ENCODE peak calls at places on chromosomes 6 and 20, in eight cellular contexts. S, V, H, K, C, I, D and Z are unnamed samples.
A peak's percentile ranks its signal among the peaks of the same experiment; 100 is the strongest.

GRCh38 chr6:11522819-11523218 is 14.7 kb upstream of the TMEM170B start:
- DNase-seq in S (no peak), V (no peak), H (no peak), K (no peak), C (no peak), I (peak; percentile 30), D (no peak), Z (peak; percentile 17)

GRCh38 chr20:20677186-20677585 is 35.3 kb downstream of the RALGAPA2 start:
- DNase-seq in S (no peak), V (no peak), H (no peak), K (no peak), C (no peak), I (peak; percentile 43), D (no peak), Z (no peak)

GRCh38 chr20:32037929-32038328 is 14.1 kb upstream of the HCK start:
- DNase-seq in S (no peak), V (no peak), H (peak; percentile 59), K (no peak), C (no peak), I (peak; percentile 54), D (no peak), Z (peak; percentile 38)

GRCh38 chr6:2959909-2960719 is 11.3 kb downstream of the SERPINB6 start:
- DNase-seq in S (no peak), V (no peak), H (peak; percentile 90), K (no peak), C (no peak), I (peak; percentile 59), D (no peak), Z (peak; percentile 23)

GRCh38 chr20:56391037-56391436 is 978 bp downstream of the AURKA start:
- DNase-seq in S (no peak), V (no peak), H (no peak), K (no peak), C (no peak), I (no peak), D (no peak), Z (no peak)

GRCh38 chr6:134379086-134379485 is 61.2 kb upstream of the SGK1 start:
- DNase-seq in S (no peak), V (no peak), H (no peak), K (no peak), C (peak; percentile 16), I (no peak), D (no peak), Z (no peak)

GRCh38 chr20:58634818-58635665 is 16.0 kb upstream of the STX16 start:
- DNase-seq in S (no peak), V (no peak), H (peak; percentile 61), K (no peak), C (no peak), I (no peak), D (peak; percentile 66), Z (no peak)

GRCh38 chr6:147467891-147468290 is 40.6 kb upstream of the SAMD5 start:
- DNase-seq in S (no peak), V (no peak), H (no peak), K (no peak), C (no peak), I (no peak), D (no peak), Z (no peak)

GRCh38 chr6:34391711-34392496 is 565 bp downstream of the NUDT3 start:
- DNase-seq in S (peak; percentile 75), V (peak; percentile 90), H (peak; percentile 38), K (no peak), C (peak; percentile 75), I (peak; percentile 59), D (peak; percentile 81), Z (peak; percentile 54)

GRCh38 chr6:65998544-65998943 is 291.5 kb upstream of the EYS start:
- DNase-seq in S (no peak), V (no peak), H (no peak), K (no peak), C (no peak), I (no peak), D (no peak), Z (no peak)

GRCh38 chr6:44051516-44051915 is 75.7 kb downstream of the MRPL14 start:
- DNase-seq in S (no peak), V (no peak), H (peak; percentile 90), K (no peak), C (no peak), I (peak; percentile 78), D (no peak), Z (peak; percentile 99)

GRCh38 chr6:170024940-170025339 is 265.9 kb downstream of the DLL1 start:
- DNase-seq in S (no peak), V (peak; percentile 32), H (peak; percentile 58), K (peak; percentile 88), C (no peak), I (peak; percentile 91), D (peak; percentile 94), Z (peak; percentile 71)

GRCh38 chr6:137853569-137854213 is 13.4 kb upstream of the TNFAIP3 start:
- DNase-seq in S (no peak), V (no peak), H (peak; percentile 88), K (no peak), C (no peak), I (no peak), D (no peak), Z (no peak)

GRCh38 chr20:41734506-41734945 is 116.3 kb upstream of the CHD6 start:
- DNase-seq in S (no peak), V (no peak), H (peak; percentile 22), K (peak; percentile 64), C (peak; percentile 58), I (peak; percentile 60), D (no peak), Z (peak; percentile 32)

GRCh38 chr20:58833921-58834320 is 16.8 kb downstream of the GNAS-AS1 start:
- DNase-seq in S (no peak), V (peak; percentile 22), H (no peak), K (no peak), C (no peak), I (peak; percentile 33), D (no peak), Z (no peak)

DNA sequence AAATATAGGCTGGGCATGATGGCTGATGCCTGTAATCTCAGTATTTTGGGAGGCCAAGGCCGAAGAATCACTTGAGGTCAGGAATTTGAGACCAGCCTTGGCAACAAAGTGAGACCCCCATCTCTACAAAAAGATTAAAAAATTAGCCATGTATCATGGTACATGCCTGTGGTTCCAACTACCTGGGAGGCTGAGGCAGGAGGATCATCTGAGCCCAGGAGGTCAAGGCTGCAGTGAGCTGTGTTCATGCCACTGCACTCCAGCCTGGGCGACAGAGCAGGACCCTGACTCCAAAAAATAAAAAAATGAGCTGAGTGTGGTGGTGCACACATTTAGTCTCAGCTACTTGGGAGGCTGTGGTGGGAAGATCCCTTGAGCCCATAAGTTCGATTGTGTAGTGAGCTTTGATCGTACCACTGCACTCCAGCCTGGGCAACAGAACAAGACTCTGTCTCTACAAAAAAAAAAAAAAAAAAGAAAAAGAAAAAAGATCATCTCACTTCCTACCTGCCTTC is 10.1 kb upstream of the GUCA1B start:
- DNase-seq in S (no peak), V (no peak), H (no peak), K (no peak), C (no peak), I (no peak), D (no peak), Z (no peak)
- H3K4me3 ChIP-seq in S (no peak overlapping the region), V (no peak overlapping the region), H (no peak overlapping the region), K (no peak overlapping the region), C (no peak overlapping the region), I (no peak overlapping the region), D (no peak overlapping the region), Z (no peak overlapping the region)

DNA sequence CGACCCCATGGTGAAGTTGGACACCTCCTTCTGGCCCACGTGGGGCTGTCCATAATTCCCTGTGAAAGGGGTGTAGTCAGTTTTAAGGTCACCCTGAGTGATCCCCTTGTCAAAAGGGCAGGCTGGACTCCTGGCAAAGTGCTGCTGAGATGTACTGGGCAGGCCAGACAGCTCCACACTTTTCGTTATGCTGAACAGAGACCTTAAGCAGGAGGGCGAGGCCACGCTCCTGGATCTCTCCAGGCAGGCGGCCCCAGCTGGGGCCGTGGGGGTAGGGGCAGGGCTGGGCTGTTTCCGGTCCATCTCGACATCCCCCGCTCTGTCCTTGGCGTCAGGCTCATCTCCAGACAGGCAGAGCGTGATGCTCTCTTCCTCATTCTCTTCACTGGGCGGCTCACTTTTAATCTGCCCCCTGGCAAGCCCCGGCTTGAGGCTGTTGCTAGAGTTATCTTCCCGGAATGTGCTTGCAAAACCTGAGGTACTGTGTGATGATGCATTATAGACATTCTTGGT is 56.7 kb downstream of the GJA10 start:
- DNase-seq in S (no peak), V (no peak), H (no peak), K (no peak), C (no peak), I (peak; percentile 75), D (no peak), Z (no peak)
- H3K36me3 ChIP-seq in S (peaks cover 29% of the 10 kb centered on the region), V (peaks cover 13% of the 10 kb centered on the region), H (no peaks in the 10 kb centered on the region), K (no peaks in the 10 kb centered on the region), C (no peaks in the 10 kb centered on the region), I (no peaks in the 10 kb centered on the region), D (no peaks in the 10 kb centered on the region), Z (no peaks in the 10 kb centered on the region)

DNA sequence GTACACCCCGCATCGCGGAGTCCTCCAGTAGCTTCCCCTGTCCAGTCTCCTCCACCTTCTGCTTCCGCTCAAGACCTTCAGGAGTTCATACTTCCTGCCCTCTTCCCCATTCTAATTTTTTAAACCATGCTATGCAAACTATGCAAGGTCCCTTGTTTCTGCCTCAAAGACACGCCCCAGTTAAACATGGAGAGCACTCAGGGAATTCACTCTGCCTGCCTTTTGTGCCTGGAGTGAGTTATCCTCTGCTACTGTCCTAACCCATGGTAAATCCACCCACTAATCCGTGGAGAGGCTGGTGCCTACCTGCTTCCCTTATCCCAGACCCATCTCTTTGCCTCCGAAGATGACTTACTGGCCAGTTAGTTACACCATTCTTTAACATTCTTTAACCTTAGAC is 473.7 kb upstream of the JARID2 start:
- DNase-seq in S (no peak), V (no peak), H (no peak), K (no peak), C (no peak), I (no peak), D (no peak), Z (no peak)
- H3K4me3 ChIP-seq in S (no peak overlapping the region), V (no peak overlapping the region), H (no peak overlapping the region), K (no peak overlapping the region), C (no peak overlapping the region), I (no peak overlapping the region), D (no peak overlapping the region), Z (no peak overlapping the region)

DNA sequence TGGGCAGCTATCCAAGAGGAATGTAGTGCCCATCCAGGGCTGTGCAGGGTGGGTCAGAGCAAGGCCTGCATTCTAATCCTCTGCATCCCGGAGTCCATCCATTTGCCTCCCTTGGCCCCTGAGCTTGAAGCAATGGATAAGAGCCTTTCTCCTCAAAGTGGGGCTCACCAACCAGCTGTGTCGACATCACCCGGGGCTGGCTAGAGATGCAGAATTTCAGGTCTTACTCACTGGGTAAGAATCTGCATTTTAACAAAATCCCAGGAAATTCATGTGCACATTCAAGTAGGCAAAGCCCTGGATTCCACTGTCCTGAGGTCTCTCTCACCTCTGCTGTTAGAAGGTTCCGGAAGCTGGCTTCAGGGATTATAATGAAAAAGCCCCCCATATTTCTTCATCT is 95.3 kb downstream of the MDGA1 start:
- DNase-seq in S (no peak), V (no peak), H (peak; percentile 63), K (no peak), C (no peak), I (peak; percentile 43), D (no peak), Z (no peak)
- H3K36me3 ChIP-seq in S (no peaks in the 10 kb centered on the region), V (no peaks in the 10 kb centered on the region), H (no peaks in the 10 kb centered on the region), K (no peaks in the 10 kb centered on the region), C (no peaks in the 10 kb centered on the region), I (no peaks in the 10 kb centered on the region), D (no peaks in the 10 kb centered on the region), Z (no peaks in the 10 kb centered on the region)

DNA sequence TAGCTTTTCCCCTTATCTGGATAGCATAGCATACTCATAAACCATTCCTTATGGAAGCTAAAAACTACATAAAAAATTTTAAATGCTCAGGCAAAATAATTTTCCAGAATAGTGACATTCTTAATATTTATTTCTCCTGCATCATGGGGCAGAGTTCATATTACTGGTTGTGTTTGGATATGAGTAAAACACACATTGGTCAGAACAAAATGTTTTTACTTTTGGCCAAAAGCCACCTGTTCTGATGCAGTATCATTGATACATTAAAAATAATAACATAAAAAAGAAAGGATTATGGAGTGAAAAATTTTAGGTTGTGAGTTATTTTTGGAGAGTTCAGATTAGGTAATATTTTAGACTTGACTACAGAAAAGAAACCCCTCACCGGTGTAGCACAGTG is 33.6 kb downstream of the TRAM2 start:
- DNase-seq in S (no peak), V (no peak), H (peak; percentile 68), K (no peak), C (no peak), I (no peak), D (no peak), Z (no peak)
- H3K4me3 ChIP-seq in S (no peak overlapping the region), V (no peak overlapping the region), H (no peak overlapping the region), K (no peak overlapping the region), C (no peak overlapping the region), I (no peak overlapping the region), D (no peak overlapping the region), Z (no peak overlapping the region)